ENCODE peak calls at places on chromosome 1, in eight cellular contexts. R is kidney tubule cell; H is bronchial epithelial cell; K is uterus; G is activated CD8-positive, alpha-beta memory T cell treated with anti-CD3 and anti-CD28 coated beads for 48 hours; L is anterior cingulate cortex; E is mucosa of descending colon; F is cardiac septum. V is an unnamed sample.
A peak's percentile ranks its signal among the peaks of the same experiment; 100 is the strongest.

GRCh38 chr1:214277704-214278635 is 3.0 kb upstream of the SMYD2 start:
- DNase-seq in E (no peak), G (no peak), L (no peak), H (no peak), K (no peak), F (no peak), R (no peak), V (no peak)

GRCh38 chr1:43799656-43800629 is 92.6 kb downstream of the ST3GAL3 start:
- DNase-seq in F (no peak), H (no peak), R (peak; percentile 52), G (no peak), K (no peak), L (no peak), E (no peak), V (no peak)

GRCh38 chr1:6922096-6922931 is 137.1 kb downstream of the CAMTA1 start:
- DNase-seq in E (no peak), F (no peak), R (peak; percentile 50), L (peak; percentile 30), K (peak; percentile 57), G (no peak), H (peak; percentile 54), V (no peak)

GRCh38 chr1:88873737-88874374 is 17.5 kb downstream of the GTF2B start:
- DNase-seq in G (no peak), E (no peak), F (no peak), R (no peak), H (no peak), K (no peak), L (no peak), V (no peak)

GRCh38 chr1:243930822-243931671 is 81.0 kb upstream of the AKT3 start:
- DNase-seq in E (no peak), F (no peak), L (no peak), R (no peak), G (no peak), H (no peak), K (no peak), V (no peak)

GRCh38 chr1:36365310-36365895 is 20.3 kb downstream of the STK40 start:
- DNase-seq in K (peak; percentile 46), E (no peak), L (peak; percentile 29), R (no peak), G (no peak), H (no peak), F (no peak), V (no peak)

GRCh38 chr1:25900209-25900608 is 6.0 kb downstream of the STMN1 start:
- DNase-seq in K (no peak), F (no peak), L (no peak), H (no peak), G (no peak), E (no peak), R (no peak), V (no peak)

GRCh38 chr1:56133517-56134472 is 445.6 kb downstream of the PLPP3 start:
- DNase-seq in R (peak; percentile 93), F (no peak), L (no peak), K (no peak), E (no peak), G (no peak), H (no peak), V (no peak)

GRCh38 chr1:184465489-184466146 is 78.8 kb downstream of the C1orf21 start:
- DNase-seq in K (no peak), H (no peak), F (no peak), G (no peak), L (no peak), E (no peak), R (no peak), V (no peak)